ENCODE peak calls at places on chromosomes 2 and 18, in nine cellular contexts. S is A549; C is GM12864; B is cardiac fibroblast; V is lower lobe of right lung; K is fibroblast of pulmonary artery; R is mucosa of descending colon; Z is LNCaP clone FGC; Q is activated CD8-positive, alpha-beta T cell treated with anti-CD3 and anti-CD28 coated beads for 36 hours. N is an unnamed sample.
A peak's percentile ranks its signal among the peaks of the same experiment; 100 is the strongest.

GRCh38 chr2:88451647-88452150 is 794 bp downstream of the FOXI3 start:
- DNase-seq in B (no peak), S (no peak), R (no peak), V (no peak), C (no peak), K (no peak), Q (peak; percentile 21), Z (no peak), N (peak; percentile 32)

GRCh38 chr2:43142921-43143438 is 83.4 kb downstream of the ZFP36L2 start:
- DNase-seq in B (no peak), K (peak; percentile 29), S (no peak), C (no peak), Q (peak; percentile 73), Z (no peak), R (no peak), V (no peak), N (no peak)

GRCh38 chr18:54558609-54559585 is 32.1 kb upstream of the DYNAP start:
- DNase-seq in R (no peak), C (peak; percentile 3), V (no peak), Q (peak; percentile 4), K (peak; percentile 32), Z (peak; percentile 17), B (peak; percentile 34), S (peak; percentile 5), N (peak; percentile 17)

GRCh38 chr2:202024871-202025270 is 8.8 kb upstream of the FZD7 start:
- DNase-seq in R (no peak), K (no peak), Z (no peak), B (no peak), C (no peak), Q (no peak), V (no peak), S (no peak), N (no peak)

GRCh38 chr18:42274488-42275137 is 319.6 kb downstream of the PIK3C3 start:
- DNase-seq in S (no peak), C (no peak), Q (peak; percentile 4), Z (peak; percentile 71), B (peak; percentile 35), V (no peak), K (peak; percentile 35), R (no peak), N (peak; percentile 25)

GRCh38 chr2:238155051-238155760 is 3.6 kb upstream of the ERFE start:
- DNase-seq in S (no peak), V (no peak), Q (no peak), K (peak; percentile 88), R (peak; percentile 54), Z (no peak), B (peak; percentile 85), C (no peak), N (no peak)

GRCh38 chr18:61322265-61322873 is 10.9 kb upstream of the CDH20 start:
- DNase-seq in S (peak; percentile 5), R (peak; percentile 32), C (no peak), K (peak; percentile 64), Q (peak; percentile 64), Z (peak; percentile 3), B (peak; percentile 67), V (no peak), N (peak; percentile 72)

GRCh38 chr2:142983174-142983573 is 105.7 kb downstream of the KYNU start:
- DNase-seq in V (no peak), S (no peak), C (peak; percentile 3), K (no peak), Q (no peak), B (no peak), R (no peak), Z (no peak), N (no peak)

GRCh38 chr2:98757904-98758421 is 27.0 kb upstream of the MGAT4A start:
- DNase-seq in B (peak; percentile 93), S (peak; percentile 34), K (peak; percentile 93), V (peak; percentile 76), Q (peak; percentile 73), R (peak; percentile 72), Z (peak; percentile 87), C (peak; percentile 77), N (peak; percentile 69)

GRCh38 chr2:218478544-218478943 is 59.6 kb downstream of the VIL1 start:
- DNase-seq in R (no peak), V (no peak), Z (no peak), S (no peak), Q (no peak), C (no peak), B (no peak), K (no peak), N (no peak)

GRCh38 chr2:133557624-133558023 is 10.6 kb downstream of the NCKAP5 start:
- DNase-seq in Q (no peak), K (no peak), V (no peak), B (no peak), C (no peak), R (no peak), Z (no peak), S (no peak), N (no peak)

GRCh38 chr2:153946036-153946435 is 74.3 kb downstream of the GALNT13 start:
- DNase-seq in C (no peak), V (no peak), S (no peak), R (no peak), Q (no peak), Z (no peak), B (no peak), K (no peak), N (no peak)

GRCh38 chr18:80004600-80005342 is 16.4 kb upstream of the TXNL4A start:
- DNase-seq in K (no peak), Z (no peak), R (no peak), C (no peak), B (no peak), Q (no peak), V (no peak), S (no peak), N (no peak)

GRCh38 chr2:37000988-37001556 is 34.7 kb upstream of the STRN start:
- DNase-seq in V (no peak), Z (no peak), Q (no peak), C (no peak), R (no peak), S (no peak), B (no peak), K (no peak), N (no peak)

GRCh38 chr2:37011126-37011525 is 44.8 kb upstream of the STRN start:
- DNase-seq in K (no peak), C (no peak), B (no peak), S (no peak), Z (no peak), Q (no peak), R (no peak), V (no peak), N (no peak)

GRCh38 chr2:37000273-37000780 is 34.0 kb upstream of the STRN start:
- DNase-seq in R (no peak), K (peak; percentile 13), S (no peak), B (peak; percentile 3), C (no peak), V (no peak), Q (no peak), Z (no peak), N (no peak)

GRCh38 chr2:37005118-37005868 is 39.0 kb upstream of the STRN start:
- DNase-seq in B (peak; percentile 53), S (no peak), Q (no peak), Z (no peak), V (no peak), R (no peak), K (peak; percentile 48), C (peak; percentile 35), N (peak; percentile 31)
- TF ChIP-seq CTCF in B (peak; percentile 63), S (peak; percentile 43), Q (no peak), Z (peak; percentile 63), V (peak; percentile 31), R (peak; percentile 27), K (peak; percentile 55), C (peak; percentile 48), N (peak; percentile 38)

GRCh38 chr2:241218131-241219029 is 29.9 kb downstream of the ANO7 start:
- DNase-seq in C (peak; percentile 5), Z (peak; percentile 4), K (no peak), V (peak; percentile 80), R (peak; percentile 76), Q (peak; percentile 61), B (peak; percentile 32), S (peak; percentile 29), N (peak; percentile 80)
- TF ChIP-seq CTCF in C (peak; percentile 23), Z (peak; percentile 42), K (no peak), V (peak; percentile 11), R (no peak), Q (no peak), B (no peak), S (peak; percentile 56), N (peak; percentile 40)

DNA sequence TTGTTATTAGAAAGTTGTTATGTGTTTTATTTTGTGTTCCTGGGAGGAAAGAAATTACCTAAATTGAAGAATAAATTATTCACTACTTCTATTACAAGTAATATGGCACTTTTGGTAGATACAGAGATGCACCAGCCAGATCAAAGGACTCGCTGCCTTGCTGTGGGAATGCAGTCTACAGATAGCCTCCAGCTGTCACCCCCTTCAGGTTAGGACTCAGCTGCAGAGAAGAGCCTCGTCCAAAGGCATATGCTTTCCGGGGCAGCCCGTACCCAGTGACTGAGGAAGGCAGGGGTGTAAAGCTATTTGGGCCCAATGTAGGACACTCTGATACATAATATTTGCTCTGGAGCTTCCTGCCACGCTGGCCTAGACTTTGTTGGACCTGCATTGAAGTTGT is 90.2 kb downstream of the CCDC148 start:
- DNase-seq in R (no peak), B (no peak), Q (no peak), C (no peak), Z (no peak), S (no peak), V (no peak), K (no peak), N (no peak)
- TF ChIP-seq CTCF in R (no peak), B (no peak), Q (no peak), C (no peak), Z (no peak), S (no peak), V (no peak), K (no peak), N (no peak)

GRCh38 chr2:223235986-223236385 is 184.0 kb downstream of the KCNE4 start:
- DNase-seq in K (no peak), R (no peak), Q (no peak), B (no peak), C (no peak), Z (no peak), S (no peak), V (no peak), N (no peak)

GRCh38 chr2:223230352-223230751 is 178.4 kb downstream of the KCNE4 start:
- DNase-seq in S (no peak), Z (no peak), V (no peak), R (no peak), Q (no peak), B (no peak), K (no peak), C (no peak), N (no peak)

GRCh38 chr2:223228871-223229270 is 176.9 kb downstream of the KCNE4 start:
- DNase-seq in V (no peak), Q (no peak), S (no peak), K (no peak), Z (no peak), B (no peak), R (no peak), C (no peak), N (no peak)

GRCh38 chr2:223238301-223238700 is 186.3 kb downstream of the KCNE4 start:
- DNase-seq in R (no peak), C (no peak), K (no peak), Q (no peak), B (no peak), Z (no peak), V (no peak), S (no peak), N (no peak)

DNA sequence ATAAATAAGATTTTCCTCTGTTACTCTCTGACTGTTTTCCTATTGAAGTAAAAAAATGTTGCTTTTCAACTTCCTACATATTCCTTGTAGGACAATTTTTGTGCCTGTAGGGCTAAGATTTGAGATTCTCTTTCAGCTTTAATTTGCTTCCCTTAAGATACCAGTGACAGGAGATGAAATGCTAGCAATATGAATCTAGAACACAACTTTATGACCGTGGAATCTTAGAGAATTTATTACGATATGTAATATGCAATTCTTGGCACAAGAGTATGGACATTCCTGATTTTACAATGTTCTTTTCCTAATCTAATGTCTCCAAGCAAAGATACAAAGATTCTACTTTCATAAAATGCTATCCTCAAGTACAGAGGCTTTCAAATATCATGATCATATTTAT is 180.9 kb downstream of the KCNE4 start:
- DNase-seq in Z (no peak), Q (no peak), K (no peak), R (no peak), B (no peak), C (no peak), V (no peak), S (no peak), N (no peak)
- TF ChIP-seq CTCF in Z (no peak), Q (no peak), K (no peak), R (no peak), B (no peak), C (no peak), V (no peak), S (no peak), N (no peak)

N was measured in GM13976.